ENCODE peak calls at places on chromosomes 2 and 18, in five cellular contexts. H is HepG2, U is WTC11, L is K562, E is H1. B is an unnamed sample.

GRCh38 chr2:6730003-6730402 is 135.7 kb downstream of the CMPK2 start:
- DNase-seq in H (no peak), U (no peak), L (no peak), E (no peak), B (no peak)

GRCh38 chr2:231361701-231362588 is 33.6 kb upstream of the B3GNT7 start:
- DNase-seq in H (no peak), U (no peak), L (peak), E (no peak), B (peak)

GRCh38 chr2:28624798-28625701 is 126.6 kb upstream of the PPP1CB start:
- DNase-seq in H (peak), U (no peak), L (no peak), E (no peak), B (peak)

GRCh38 chr2:18518116-18519111 is 42.0 kb downstream of the RDH14 start:
- DNase-seq in H (peak), U (no peak), L (no peak), E (no peak), B (no peak)

GRCh38 chr2:64998658-64999061 is 9.5 kb downstream of the SLC1A4 start:
- DNase-seq in H (no peak), U (no peak), L (no peak), E (no peak), B (no peak)

GRCh38 chr2:36615214-36615613 is 17.2 kb upstream of the FEZ2 start:
- DNase-seq in H (no peak), U (no peak), L (peak), E (no peak), B (no peak)

GRCh38 chr18:37299471-37300304 is 265.9 kb downstream of the CELF4 start:
- DNase-seq in H (peak), U (no peak), L (peak), E (no peak), B (peak)

GRCh38 chr18:63974991-63975390 is 5.1 kb downstream of the SERPINB8 start:
- DNase-seq in H (peak), U (no peak), L (no peak), E (no peak), B (no peak)

GRCh38 chr2:206311026-206311425 is 36.6 kb downstream of the ZDBF2 start:
- DNase-seq in H (no peak), U (no peak), L (no peak), E (no peak), B (no peak)

GRCh38 chr2:27370026-27370815 is at the start of the genes EIF2B4 and SNX17:
- DNase-seq in H (peak), U (peak), L (peak), E (peak), B (peak)

GRCh38 chr2:72689579-72690170 is 136.2 kb downstream of the EXOC6B start:
- DNase-seq in H (no peak), U (no peak), L (no peak), E (no peak), B (no peak)

GRCh38 chr2:141271346-141271745 is 859.5 kb downstream of the LRP1B start:
- DNase-seq in H (no peak), U (no peak), L (no peak), E (no peak), B (no peak)

GRCh38 chr2:15638720-15639119 is 47.1 kb downstream of the DDX1 start:
- DNase-seq in H (no peak), U (no peak), L (no peak), E (no peak), B (no peak)

GRCh38 chr2:29033656-29034055 is 40.7 kb downstream of the PCARE start:
- DNase-seq in H (no peak), U (no peak), L (no peak), E (no peak), B (no peak)

GRCh38 chr18:47050468-47050867 is 15.0 kb upstream of the ELOA2 start:
- DNase-seq in H (peak), U (no peak), L (peak), E (no peak), B (no peak)

GRCh38 chr2:128271186-128271890 is 47.3 kb downstream of the HS6ST1 start:
- DNase-seq in H (no peak), U (no peak), L (no peak), E (no peak), B (no peak)
- TF ChIP-seq ATF2 in H (no peak), U (no peak), L (no peak), E (no peak), B (no peak)

GRCh38 chr2:47006374-47007220 is 91.0 kb upstream of the MCFD2 start:
- DNase-seq in H (no peak), U (no peak), L (no peak), E (no peak), B (no peak)

GRCh38 chr2:47008381-47009280 is 93.0 kb upstream of the MCFD2 start:
- DNase-seq in H (peak), U (peak), L (no peak), E (no peak), B (no peak)

GRCh38 chr2:47009368-47009767 is 93.8 kb upstream of the MCFD2 start:
- DNase-seq in H (no peak), U (no peak), L (no peak), E (no peak), B (no peak)

GRCh38 chr2:47007221-47007825 is 91.7 kb upstream of the MCFD2 start:
- DNase-seq in H (no peak), U (no peak), L (no peak), E (no peak), B (no peak)

DNA sequence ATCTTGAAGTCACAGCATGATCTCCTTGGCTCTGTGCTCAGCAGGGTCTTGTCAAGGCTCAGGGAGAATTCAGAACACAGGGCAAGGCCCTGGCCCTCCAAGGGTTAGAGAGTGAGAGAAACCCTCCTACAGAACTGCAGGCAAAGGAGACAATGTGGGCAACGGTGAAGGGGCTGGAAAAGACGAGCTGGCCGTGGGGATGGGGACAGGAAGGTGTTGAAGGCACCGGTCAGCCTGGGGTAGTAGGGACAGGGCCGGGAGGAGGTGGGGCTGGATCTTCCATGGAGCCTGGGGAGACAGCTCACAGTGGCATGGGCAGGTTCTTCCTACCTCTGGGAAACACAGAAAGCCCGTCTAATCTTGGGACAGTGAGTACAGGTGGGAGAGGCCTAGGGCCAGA is 92.2 kb upstream of the MCFD2 start:
- DNase-seq in H (no peak), U (no peak), L (no peak), E (no peak), B (no peak)
- TF ChIP-seq ATF2 in H (no peak), U (no peak), L (no peak), E (no peak), B (no peak)

DNA sequence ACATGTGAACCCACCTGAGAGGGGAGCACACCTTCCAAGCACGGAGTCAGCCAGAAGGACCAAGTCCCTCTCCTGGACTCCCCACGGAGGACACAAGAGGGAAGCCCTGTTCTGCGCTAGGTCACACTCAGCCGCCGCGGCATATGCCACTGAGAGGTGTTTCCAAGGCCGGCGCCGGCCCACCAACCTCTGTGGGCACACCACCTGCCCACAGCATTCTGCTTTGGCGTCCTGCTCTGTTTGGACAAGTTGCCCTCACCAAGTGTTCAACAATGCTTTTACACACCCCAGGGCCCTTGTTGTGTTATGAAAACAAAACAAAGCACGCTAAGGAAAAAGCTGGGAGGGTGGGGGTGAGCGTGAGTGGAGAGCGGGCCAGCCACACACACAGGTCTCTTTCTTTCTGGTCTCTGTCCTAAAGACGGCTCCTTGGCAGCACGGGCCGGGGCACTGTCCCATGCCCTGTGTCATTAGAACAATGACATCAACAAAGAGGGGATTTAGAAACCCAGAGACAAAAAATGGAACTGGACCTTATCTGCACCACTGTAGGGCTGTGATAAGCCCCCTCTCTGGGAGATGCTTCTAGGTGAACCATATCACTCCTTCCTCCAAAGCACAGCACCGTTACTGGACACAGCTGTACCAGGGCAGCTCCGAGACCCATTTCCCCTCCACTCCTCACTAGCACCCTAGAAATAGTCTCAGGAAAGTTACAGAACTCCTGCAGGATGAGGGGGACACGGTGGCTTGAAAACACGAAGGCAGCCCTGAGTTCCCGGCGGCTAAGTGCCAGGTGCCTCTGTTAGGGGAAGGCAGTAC is 17.0 kb downstream of the SMAD7 start:
- DNase-seq in H (no peak), U (no peak), L (peak), E (no peak), B (no peak)
- TF ChIP-seq ATF2 in H (no peak), U (no peak), L (no peak), E (no peak), B (no peak)

GRCh38 chr2:108573070-108573469 is 38.8 kb downstream of the LIMS1 start:
- DNase-seq in H (no peak), U (no peak), L (no peak), E (no peak), B (no peak)
- TF ChIP-seq ATF2 in H (no peak), U (no peak), L (no peak), E (no peak), B (no peak)

GRCh38 chr2:150100311-150100710 is 387.2 kb downstream of the RND3 start:
- DNase-seq in H (no peak), U (no peak), L (no peak), E (no peak), B (no peak)
- TF ChIP-seq ATF2 in H (no peak), U (no peak), L (no peak), E (no peak), B (no peak)

GRCh38 chr2:216596234-216596985 is 36.8 kb upstream of the IGFBP2 start:
- DNase-seq in H (no peak), U (no peak), L (no peak), E (no peak), B (no peak)
- TF ChIP-seq ATF2 in H (no peak), U (no peak), L (no peak), E (no peak), B (no peak)

GRCh38 chr2:119402106-119402505 is 29.5 kb upstream of the TMEM37 start:
- DNase-seq in H (no peak), U (no peak), L (no peak), E (no peak), B (no peak)
- TF ChIP-seq ATF2 in H (no peak), U (no peak), L (no peak), E (no peak), B (no peak)

DNA sequence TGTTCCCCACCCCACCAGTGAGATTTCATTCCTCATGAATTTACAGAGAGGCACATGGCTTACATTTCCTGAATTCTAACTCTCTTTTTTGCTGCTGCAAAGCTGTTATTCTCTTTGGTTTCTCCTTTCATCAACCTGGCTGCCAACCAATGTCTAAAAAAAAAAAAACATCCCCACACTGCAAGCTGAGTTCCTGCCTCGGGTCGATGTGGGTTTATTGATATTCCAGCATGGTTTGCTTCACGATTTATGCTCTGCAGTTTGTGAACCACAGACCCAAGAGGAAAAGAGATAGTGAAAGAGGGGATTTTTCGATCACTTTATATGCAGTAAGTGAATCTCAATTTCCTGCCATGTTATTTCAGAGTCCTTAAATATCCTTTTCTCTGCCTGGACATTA is 363.6 kb downstream of the LPIN1 start:
- DNase-seq in H (no peak), U (no peak), L (no peak), E (no peak), B (no peak)
- TF ChIP-seq ATF2 in H (no peak), U (no peak), L (no peak), E (no peak), B (no peak)

GRCh38 chr2:138007431-138007830 is 43.2 kb downstream of the HNMT start:
- DNase-seq in H (no peak), U (no peak), L (no peak), E (no peak), B (no peak)
- TF ChIP-seq ATF2 in H (no peak), U (no peak), L (no peak), E (no peak), B (no peak)

GRCh38 chr2:98503481-98504096 is 58.9 kb downstream of the INPP4A start:
- DNase-seq in H (no peak), U (no peak), L (no peak), E (no peak), B (no peak)
- TF ChIP-seq ATF2 in H (no peak), U (no peak), L (no peak), E (no peak), B (no peak)

B was measured in GM12878.